ENCODE peak calls at places on chromosomes 3 and 15, in eight cellular contexts. W is right atrium auricular region, Y is cardiac muscle cell, B is A549, I is heart right ventricle, X is Caco-2, L is left lung, H is GM23338. T is an unnamed sample.

GRCh38 chr3:143525408-143525807 is 322.9 kb downstream of the SLC9A9 start:
- DNase-seq in W (no peak), L (no peak), B (no peak), H (no peak), Y (no peak), I (no peak), X (no peak), T (no peak)

GRCh38 chr3:183555541-183556081 is at the start of gene KLHL6:
- DNase-seq in I (peak), W (peak), X (no peak), Y (no peak), B (no peak), H (no peak), L (peak), T (peak)

GRCh38 chr3:152471814-152472605 is 203.3 kb downstream of the MBNL1 start:
- DNase-seq in Y (peak), L (no peak), B (peak), W (peak), H (peak), X (no peak), I (peak), T (peak)

GRCh38 chr15:63905558-63906265 is 72.0 kb upstream of the HERC1 start:
- DNase-seq in W (no peak), L (no peak), X (no peak), H (no peak), B (no peak), Y (no peak), I (no peak), T (no peak)

GRCh38 chr3:9422712-9423424 is 25.5 kb downstream of the SETD5 start:
- DNase-seq in W (peak), L (no peak), I (peak), B (peak), X (peak), H (peak), Y (peak), T (peak)

GRCh38 chr15:67646847-67647246 is 104.3 kb downstream of the MAP2K5 start:
- DNase-seq in X (no peak), B (no peak), W (no peak), I (no peak), L (no peak), Y (no peak), H (no peak), T (no peak)

GRCh38 chr3:168878655-168879054 is 782.9 kb upstream of the GOLIM4 start:
- DNase-seq in B (no peak), I (no peak), L (no peak), Y (no peak), W (no peak), X (no peak), H (no peak), T (no peak)

GRCh38 chr3:123105201-123106189 is 38.7 kb downstream of the PDIA5 start:
- DNase-seq in W (no peak), X (no peak), H (no peak), I (no peak), B (no peak), Y (no peak), L (no peak), T (no peak)

GRCh38 chr15:81410318-81410753 is 36.3 kb upstream of the TMC3 start:
- DNase-seq in I (peak), L (no peak), X (no peak), B (peak), H (peak), W (peak), Y (peak), T (peak)

GRCh38 chr3:18216996-18217395 is 208.1 kb downstream of the SATB1 start:
- DNase-seq in H (peak), Y (no peak), W (no peak), X (no peak), L (no peak), I (no peak), B (no peak), T (no peak)

GRCh38 chr15:68335655-68336054 is 58.1 kb downstream of the FEM1B start:
- DNase-seq in X (no peak), H (no peak), W (no peak), B (no peak), L (no peak), I (no peak), Y (no peak), T (no peak)

GRCh38 chr15:53880353-53880752 is 97.9 kb upstream of the UNC13C start:
- DNase-seq in Y (no peak), X (no peak), H (no peak), B (no peak), I (peak), W (no peak), L (no peak), T (no peak)

GRCh38 chr3:179027326-179027900 is 44.2 kb downstream of the ZMAT3 start:
- DNase-seq in H (peak), W (no peak), X (no peak), B (no peak), I (no peak), Y (no peak), L (no peak), T (no peak)

GRCh38 chr3:146033950-146034349 is 127.0 kb downstream of the PLOD2 start:
- DNase-seq in I (no peak), B (no peak), X (no peak), L (no peak), H (no peak), W (no peak), Y (no peak), T (no peak)

GRCh38 chr3:173410836-173411235 is 13.3 kb downstream of the NLGN1 start:
- DNase-seq in H (no peak), I (no peak), W (no peak), X (no peak), L (no peak), Y (no peak), B (no peak), T (no peak)

GRCh38 chr3:31936661-31937060 is 44.4 kb downstream of the OSBPL10 start:
- DNase-seq in I (no peak), L (no peak), H (no peak), W (no peak), X (no peak), B (no peak), Y (no peak), T (no peak)

GRCh38 chr3:45007091-45007490 is 19.0 kb upstream of the CLEC3B start:
- DNase-seq in H (no peak), Y (no peak), B (no peak), L (no peak), I (no peak), X (no peak), W (no peak), T (no peak)

GRCh38 chr15:48710952-48711495 is 65.5 kb upstream of the FBN1 start:
- DNase-seq in I (no peak), B (no peak), W (no peak), L (no peak), Y (no peak), X (no peak), H (peak), T (no peak)

GRCh38 chr3:167493240-167493639 is 19.4 kb upstream of the SERPINI2 start:
- DNase-seq in X (no peak), L (no peak), H (peak), I (no peak), Y (no peak), W (no peak), B (peak), T (no peak)

GRCh38 chr3:102156426-102156825 is 278.4 kb upstream of the ZPLD1 start:
- DNase-seq in X (no peak), H (no peak), I (no peak), B (peak), Y (no peak), W (no peak), L (no peak), T (no peak)

GRCh38 chr3:41682996-41683395 is 278.9 kb downstream of the ULK4 start:
- DNase-seq in I (no peak), X (no peak), W (no peak), H (no peak), Y (no peak), L (no peak), B (no peak), T (no peak)

GRCh38 chr15:42111924-42112323 is 17.6 kb upstream of the PLA2G4D start:
- DNase-seq in X (no peak), I (no peak), H (no peak), Y (no peak), W (no peak), L (no peak), B (no peak), T (no peak)

GRCh38 chr3:160685144-160685766 is 8.3 kb downstream of the ARL14 start:
- DNase-seq in B (peak), W (no peak), X (no peak), H (no peak), I (no peak), L (no peak), Y (no peak), T (no peak)

GRCh38 chr3:99562990-99563607 is 75.3 kb upstream of the COL8A1 start:
- DNase-seq in W (no peak), H (no peak), B (no peak), L (no peak), Y (no peak), I (no peak), X (no peak), T (no peak)

GRCh38 chr15:74960995-74961588 is 4.5 kb upstream of the RPP25 start:
- DNase-seq in H (no peak), I (no peak), W (no peak), B (no peak), L (no peak), Y (no peak), X (no peak), T (no peak)

GRCh38 chr15:31887246-31887645 is 143.1 kb upstream of the CHRNA7 start:
- DNase-seq in I (no peak), X (no peak), W (no peak), H (peak), B (no peak), Y (peak), L (no peak), T (no peak)

GRCh38 chr15:58864602-58865419 is 68.7 kb downstream of the SLTM start:
- DNase-seq in Y (peak), X (no peak), I (peak), H (peak), B (no peak), W (no peak), L (peak), T (peak)

GRCh38 chr3:38454884-38455638 is 1.4 kb downstream of the ACVR2B start:
- DNase-seq in W (peak), Y (peak), L (peak), I (peak), X (peak), B (peak), H (peak), T (peak)

GRCh38 chr3:119518026-119518425 is 19.7 kb downstream of the TIMMDC1 start:
- DNase-seq in Y (no peak), B (no peak), H (no peak), W (no peak), L (no peak), X (no peak), I (no peak), T (no peak)

GRCh38 chr15:80160570-80161156 is 7.9 kb downstream of the FAH start:
- DNase-seq in Y (peak), H (no peak), B (no peak), L (peak), I (peak), X (no peak), W (peak), T (peak)

GRCh38 chr3:103977417-103977816 is 1389.3 kb upstream of the ALCAM start:
- DNase-seq in Y (no peak), H (no peak), I (no peak), W (no peak), B (no peak), X (no peak), L (no peak), T (no peak)

GRCh38 chr15:74302821-74303359 is 64.6 kb downstream of the CYP11A1 start:
- DNase-seq in I (peak), B (peak), X (peak), W (no peak), Y (peak), H (peak), L (peak), T (peak)

GRCh38 chr3:71725279-71725991 is at the start of gene EIF4E3:
- DNase-seq in L (peak), X (no peak), I (no peak), H (peak), Y (peak), B (peak), W (no peak), T (peak)
- H3K4me3 ChIP-seq in L (peak), X (peak), I (peak), H (peak), Y (peak), B (peak), W (peak), T (peak)

GRCh38 chr15:45111390-45112142 is 2.4 kb downstream of the DUOX2 start:
- DNase-seq in X (no peak), I (no peak), W (no peak), H (peak), L (no peak), B (no peak), Y (no peak), T (no peak)

GRCh38 chr15:45113380-45113990 is 487 bp downstream of the DUOX2 start:
- DNase-seq in I (no peak), L (no peak), Y (no peak), H (no peak), B (no peak), X (no peak), W (no peak), T (no peak)

GRCh38 chr15:45112143-45112591 is 1.8 kb downstream of the DUOX2 start:
- DNase-seq in L (no peak), B (no peak), W (no peak), H (peak), I (no peak), Y (no peak), X (no peak), T (no peak)

GRCh38 chr15:45114076-45114750 is at the start of the genes DUOX2 and DUOXA2:
- DNase-seq in X (no peak), L (no peak), W (no peak), I (no peak), Y (peak), B (no peak), H (peak), T (no peak)

GRCh38 chr15:45112592-45113379 is 1.2 kb downstream of the DUOX2 start:
- DNase-seq in W (no peak), Y (peak), H (peak), B (peak), L (peak), I (no peak), X (no peak), T (no peak)
- H3K4me3 ChIP-seq in W (no peak), Y (peak), H (peak), B (peak), L (no peak), I (no peak), X (peak), T (peak)

GRCh38 chr3:11845661-11846060 is 1.0 kb downstream of the TAMM41 start:
- DNase-seq in X (no peak), H (no peak), Y (no peak), L (no peak), I (no peak), B (peak), W (no peak), T (no peak)

GRCh38 chr3:11847035-11847394 is 330 bp upstream of the TAMM41 start:
- DNase-seq in L (no peak), B (no peak), H (no peak), I (no peak), X (no peak), Y (no peak), W (no peak), T (no peak)

GRCh38 chr3:11846281-11847034 is at the start of gene TAMM41:
- DNase-seq in X (peak), L (peak), Y (peak), I (peak), W (peak), B (peak), H (peak), T (peak)

GRCh38 chr3:11847607-11848006 is 922 bp upstream of the TAMM41 start:
- DNase-seq in X (no peak), W (no peak), I (no peak), B (no peak), L (no peak), H (no peak), Y (no peak), T (no peak)

DNA sequence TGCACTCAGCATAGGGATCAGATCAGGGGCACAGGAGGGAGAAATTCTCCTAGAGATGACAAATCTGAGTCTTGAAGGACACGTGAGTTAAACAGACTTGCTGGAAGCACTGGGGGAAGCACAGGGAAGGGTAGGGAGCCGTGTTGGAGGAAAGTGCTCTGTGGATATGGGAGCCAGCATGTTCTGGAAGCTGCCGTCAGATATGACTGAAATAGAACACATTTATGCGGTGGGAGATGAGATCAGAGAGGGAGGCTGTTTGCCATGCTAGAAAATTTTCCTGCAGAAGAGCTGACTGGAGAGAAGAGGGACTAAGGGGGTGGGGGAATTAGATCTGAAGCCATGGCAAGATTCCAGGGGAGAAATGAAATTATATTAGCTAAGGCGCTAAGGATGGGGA is 1.8 kb downstream of the TAMM41 start:
- DNase-seq in Y (no peak), X (no peak), H (no peak), I (no peak), W (no peak), B (no peak), L (no peak), T (no peak)
- H3K4me3 ChIP-seq in Y (no peak), X (no peak), H (no peak), I (no peak), W (no peak), B (no peak), L (no peak), T (peak)

GRCh38 chr3:16302082-16302631 is 37.1 kb downstream of the OXNAD1 start:
- DNase-seq in Y (no peak), W (no peak), L (no peak), H (peak), B (no peak), I (no peak), X (no peak), T (no peak)

GRCh38 chr3:16299746-16300145 is 34.7 kb downstream of the OXNAD1 start:
- DNase-seq in W (no peak), X (no peak), H (no peak), B (no peak), Y (no peak), L (no peak), I (no peak), T (no peak)

GRCh38 chr3:16301490-16301889 is 36.5 kb downstream of the OXNAD1 start:
- DNase-seq in B (no peak), H (peak), I (no peak), W (no peak), Y (peak), L (no peak), X (no peak), T (no peak)

GRCh38 chr3:16300282-16300681 is 35.3 kb downstream of the OXNAD1 start:
- DNase-seq in B (no peak), Y (no peak), X (no peak), H (no peak), W (no peak), L (no peak), I (no peak), T (no peak)

DNA sequence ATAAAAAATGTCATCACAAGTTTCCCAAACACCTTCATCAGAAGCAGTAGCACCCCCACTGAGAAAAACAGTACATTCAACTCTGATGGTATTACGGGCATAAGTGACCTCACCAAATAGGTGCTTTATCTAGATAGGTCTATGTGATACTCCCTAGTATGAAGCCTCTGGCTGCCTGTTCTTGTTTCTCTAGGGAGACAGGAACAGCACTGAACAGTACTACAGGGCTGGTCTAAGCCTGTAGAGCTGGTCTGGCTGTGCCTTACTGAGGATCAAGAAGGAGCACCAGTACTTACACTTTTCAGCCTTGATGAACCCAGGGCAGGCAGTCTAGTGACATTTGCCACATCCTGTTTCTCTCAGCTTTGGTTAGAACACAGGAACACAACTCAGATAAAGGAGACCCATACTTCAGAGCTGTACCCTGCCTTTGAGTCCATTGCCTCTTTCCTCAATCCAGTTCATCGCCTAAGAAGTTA is 35.9 kb downstream of the OXNAD1 start:
- DNase-seq in W (no peak), H (no peak), B (no peak), Y (no peak), I (no peak), L (no peak), X (no peak), T (no peak)
- H3K4me3 ChIP-seq in W (no peak), H (peak), B (no peak), Y (no peak), I (no peak), L (no peak), X (no peak), T (no peak)

GRCh38 chr3:177484926-177485325 is 287.6 kb upstream of the TBL1XR1 start:
- DNase-seq in L (no peak), H (no peak), X (no peak), W (no peak), I (no peak), B (no peak), Y (no peak), T (no peak)
- H3K4me3 ChIP-seq in L (no peak), H (no peak), X (no peak), W (no peak), I (no peak), B (no peak), Y (no peak), T (no peak)